ENCODE peak calls at places on chromosomes 2 and 18, in four cellular contexts. L, J, A and O are unnamed samples.

GRCh38 chr18:711330-711692 is 1.1 kb downstream of the ENOSF1 start:
- DNase-seq in L (no peak), J (peak; percentile 12), A (no peak), O (no peak)

GRCh38 chr2:20578266-20578894 is 72.5 kb downstream of the HS1BP3 start:
- DNase-seq in L (no peak), J (no peak), A (no peak), O (no peak)

GRCh38 chr2:224405412-224405811 is 3.5 kb upstream of the FAM124B start:
- DNase-seq in L (no peak), J (no peak), A (no peak), O (no peak)

GRCh38 chr2:49251766-49252165 is 97.5 kb upstream of the FSHR start:
- DNase-seq in L (no peak), J (no peak), A (peak; percentile 77), O (no peak)

GRCh38 chr2:182924311-182924710 is 57.9 kb upstream of the FRZB start:
- DNase-seq in L (no peak), J (no peak), A (peak; percentile 15), O (no peak)

GRCh38 chr2:2919574-2920365 is 457.8 kb downstream of the EIPR1 start:
- DNase-seq in L (no peak), J (no peak), A (no peak), O (no peak)

GRCh38 chr2:165864353-165864752 is 70.3 kb upstream of the GALNT3 start:
- DNase-seq in L (no peak), J (no peak), A (no peak), O (no peak)

GRCh38 chr2:84878896-84879594 is 1.8 kb downstream of the TRABD2A start:
- DNase-seq in L (no peak), J (no peak), A (peak; percentile 48), O (no peak)

GRCh38 chr2:200380833-200381542 is 74.5 kb downstream of the SPATS2L start:
- DNase-seq in L (peak; percentile 38), J (no peak), A (peak; percentile 81), O (no peak)

GRCh38 chr2:55859875-55860274 is 63.7 kb downstream of the EFEMP1 start:
- DNase-seq in L (no peak), J (no peak), A (no peak), O (no peak)

GRCh38 chr2:196970089-196970488 is 43.6 kb upstream of the PGAP1 start:
- DNase-seq in L (no peak), J (no peak), A (peak; percentile 25), O (no peak)

GRCh38 chr18:23938046-23938756 is 76.4 kb upstream of the TTC39C start:
- DNase-seq in L (peak; percentile 3), J (no peak), A (no peak), O (no peak)

GRCh38 chr2:119178811-119179601 is 20.5 kb upstream of the C1QL2 start:
- DNase-seq in L (no peak), J (peak; percentile 22), A (no peak), O (no peak)

GRCh38 chr2:181440919-181441318 is 16.3 kb upstream of the ITGA4 start:
- DNase-seq in L (no peak), J (no peak), A (no peak), O (no peak)

GRCh38 chr2:181440336-181440735 is 16.9 kb upstream of the ITGA4 start:
- DNase-seq in L (no peak), J (no peak), A (no peak), O (no peak)

DNA sequence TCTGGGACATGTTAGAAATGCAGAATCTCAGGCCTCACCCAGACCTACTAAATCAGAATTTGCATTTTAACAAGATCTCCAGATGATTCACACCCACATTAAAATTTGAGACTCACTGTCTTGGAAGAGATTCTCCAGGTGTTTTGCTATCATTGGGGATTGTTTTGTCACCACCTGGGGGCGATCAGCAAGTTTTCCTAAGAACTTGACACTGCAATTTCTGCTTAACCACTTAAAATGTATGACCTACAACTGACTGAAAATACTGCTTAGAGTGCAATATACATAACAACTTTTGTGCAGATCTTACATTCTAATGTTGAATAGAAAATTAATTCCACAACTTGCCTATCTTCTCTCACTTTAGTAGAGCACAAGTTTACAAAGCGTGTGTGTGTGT is 18.9 kb upstream of the ITGA4 start:
- DNase-seq in L (no peak), J (peak; percentile 12), A (no peak), O (no peak)
- TF ChIP-seq BHLHE40 in L (no peak), J (no peak), A (no peak), O (no peak)

DNA sequence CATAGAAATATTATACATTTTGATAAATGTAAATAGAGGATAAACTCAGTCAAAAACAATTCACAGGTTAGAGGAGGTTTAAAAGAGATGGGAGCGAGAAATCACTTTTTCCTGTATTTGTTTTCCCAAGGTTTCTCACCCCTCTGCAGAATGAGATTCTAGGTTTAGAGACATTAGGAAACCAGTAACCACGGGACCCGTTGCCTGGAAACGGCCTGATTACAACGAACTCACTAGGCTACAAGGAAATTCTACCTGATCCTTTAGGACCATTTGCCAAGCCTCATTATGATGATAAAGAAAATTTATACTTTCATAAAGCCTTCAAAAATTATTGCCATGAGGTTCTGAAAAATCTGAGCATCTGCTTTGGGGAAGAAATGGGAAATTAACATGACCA is 262.5 kb downstream of the NRXN1 start:
- DNase-seq in L (no peak), J (no peak), A (no peak), O (no peak)
- TF ChIP-seq BHLHE40 in L (no peak), J (no peak), A (no peak), O (no peak)

GRCh38 chr2:101985101-101985792 is 6.5 kb upstream of the IL1R2 start:
- DNase-seq in L (no peak), J (no peak), A (no peak), O (no peak)

GRCh38 chr2:101984656-101985055 is 7.1 kb upstream of the IL1R2 start:
- DNase-seq in L (no peak), J (no peak), A (no peak), O (no peak)

GRCh38 chr2:101983486-101983885 is 8.3 kb upstream of the IL1R2 start:
- DNase-seq in L (no peak), J (no peak), A (no peak), O (no peak)

GRCh38 chr2:101982630-101983029 is 9.1 kb upstream of the IL1R2 start:
- DNase-seq in L (no peak), J (no peak), A (no peak), O (no peak)

DNA sequence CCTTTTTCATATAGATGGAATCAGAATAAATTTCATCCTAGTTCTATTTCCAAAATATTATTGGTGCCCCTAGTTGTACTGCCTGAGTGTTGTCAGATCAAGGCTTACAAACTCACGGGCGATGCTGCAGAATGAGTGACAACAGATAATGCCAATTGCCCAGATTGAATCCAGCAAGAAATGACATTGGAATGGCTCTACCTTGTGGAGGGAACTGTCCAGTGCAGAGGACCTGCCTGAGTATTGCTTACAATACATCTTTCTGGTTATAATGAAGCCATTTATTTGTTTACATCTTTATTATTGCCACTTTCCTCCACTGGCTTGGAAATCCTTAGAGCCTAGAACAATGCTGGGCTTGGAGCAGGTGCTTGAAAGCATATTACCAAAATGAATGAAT is 7.8 kb upstream of the IL1R2 start:
- DNase-seq in L (no peak), J (no peak), A (no peak), O (no peak)
- TF ChIP-seq BHLHE40 in L (no peak), J (no peak), A (no peak), O (no peak)

DNA sequence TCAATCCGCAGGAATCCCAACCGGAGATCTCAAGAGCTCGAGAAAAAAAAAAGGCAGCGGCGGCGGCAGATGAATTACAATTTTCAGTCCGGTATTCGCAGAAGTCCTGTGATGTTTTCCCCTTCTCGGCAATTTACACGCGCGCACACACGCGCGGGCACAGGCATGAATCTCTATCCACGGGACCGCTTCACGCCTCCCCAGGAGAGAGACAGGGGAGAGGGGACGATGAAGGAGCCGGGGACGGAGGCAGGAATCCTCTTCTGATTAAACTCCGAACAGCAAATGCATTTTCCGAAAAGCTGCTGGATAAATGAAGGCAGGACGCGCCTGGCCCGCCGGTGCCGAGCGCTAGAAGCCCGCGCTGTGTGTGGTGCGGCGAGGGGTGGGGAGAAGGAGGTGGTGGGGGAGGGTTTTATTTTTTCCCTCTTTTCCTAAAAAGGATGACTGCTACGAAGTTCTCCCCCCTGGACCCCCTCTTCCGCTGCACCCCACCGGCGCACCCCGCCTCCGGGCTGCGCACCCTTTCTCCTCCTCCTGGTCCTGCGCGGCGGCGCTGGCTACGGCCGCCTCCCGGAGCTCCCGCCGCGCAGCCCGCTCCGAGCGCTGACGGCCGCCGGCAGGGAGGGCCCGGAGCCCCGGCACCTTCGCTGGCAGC is at the start of gene BCL2:
- DNase-seq in L (peak; percentile 28), J (peak; percentile 18), A (peak; percentile 24), O (peak; percentile 32)
- TF ChIP-seq BHLHE40 in L (no peak), J (no peak), A (no peak), O (no peak)

GRCh38 chr2:25606892-25607291 is 66.5 kb downstream of the DTNB start:
- DNase-seq in L (peak; percentile 50), J (peak; percentile 60), A (peak; percentile 41), O (peak; percentile 22)
- TF ChIP-seq BHLHE40 in L (no peak), J (no peak), A (no peak), O (no peak)

DNA sequence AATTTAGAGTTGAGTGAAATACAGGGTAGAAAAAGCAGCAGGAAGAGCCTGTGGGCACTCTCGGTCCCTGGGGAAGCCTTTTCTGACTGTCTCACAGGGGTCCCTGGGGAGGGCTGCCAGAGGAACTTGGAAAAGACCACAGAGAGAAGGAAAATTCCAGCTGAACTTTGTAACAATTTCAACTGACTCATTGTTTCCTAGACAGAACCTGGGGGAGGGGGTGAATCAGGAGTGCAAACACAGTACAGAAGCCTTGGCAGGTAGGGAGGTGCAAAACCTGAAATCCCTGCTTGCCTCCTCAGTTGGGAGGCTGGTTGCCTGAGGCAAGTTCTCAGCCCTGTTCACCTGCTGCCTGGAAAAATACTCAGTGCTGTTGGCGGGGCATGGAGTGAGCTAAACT is 106.8 kb downstream of the GRB14 start:
- DNase-seq in L (no peak), J (peak; percentile 28), A (no peak), O (no peak)
- TF ChIP-seq BHLHE40 in L (no peak), J (no peak), A (no peak), O (no peak)

GRCh38 chr2:222707102-222707688 is 35.7 kb downstream of the MOGAT1 start:
- DNase-seq in L (no peak), J (no peak), A (no peak), O (no peak)
- TF ChIP-seq BHLHE40 in L (no peak), J (no peak), A (no peak), O (no peak)

DNA sequence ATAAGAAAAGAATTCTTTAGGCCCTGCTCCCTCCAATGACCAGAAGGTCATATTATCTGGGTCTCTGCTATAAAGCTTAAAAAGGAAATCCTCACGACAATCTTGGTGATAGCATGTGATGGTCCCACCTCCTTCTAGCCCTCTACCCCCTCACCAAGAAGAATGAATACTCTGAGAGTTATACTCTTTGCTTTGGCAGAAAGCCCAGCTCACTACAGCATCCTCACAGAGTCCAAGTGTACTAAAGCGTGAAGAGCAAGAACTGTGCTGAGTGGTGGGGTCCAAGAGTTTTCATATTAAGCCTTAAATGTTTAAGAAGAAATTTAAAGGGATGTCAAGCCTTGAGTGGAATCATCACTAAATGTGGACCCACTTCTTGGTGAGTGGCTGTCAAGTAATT is 16.6 kb upstream of the SERPINB7 start:
- DNase-seq in L (no peak), J (no peak), A (no peak), O (no peak)
- TF ChIP-seq BHLHE40 in L (no peak), J (no peak), A (no peak), O (no peak)

DNA sequence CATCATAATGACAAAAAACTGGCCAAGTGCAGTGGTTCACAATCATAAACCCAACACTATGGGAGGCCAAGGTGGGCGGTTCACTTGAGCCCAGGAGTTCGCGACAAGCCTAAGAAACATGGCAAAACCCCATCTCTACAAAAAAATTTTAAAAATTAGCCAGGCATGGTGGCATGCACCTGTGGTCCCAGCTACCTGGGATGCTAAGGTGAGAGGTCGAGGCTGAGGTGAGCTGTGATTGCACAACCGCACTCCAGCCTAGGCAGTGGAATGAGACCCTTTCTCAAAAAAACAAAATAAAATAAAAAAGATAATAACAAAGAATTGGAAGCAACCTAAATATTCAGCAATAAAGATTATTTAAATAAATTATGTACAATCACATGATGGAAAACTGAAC is 21.8 kb downstream of the PSTPIP2 start:
- DNase-seq in L (no peak), J (no peak), A (no peak), O (no peak)
- TF ChIP-seq BHLHE40 in L (no peak), J (no peak), A (no peak), O (no peak)